ENCODE peak calls at places on chromosomes 1 and 21, in seven cellular contexts. One of them, this sample, is unnamed.

GRCh38 chr1:54767526-54767925 is 3.2 kb upstream of the PARS2 start:
- DNase-seq in effector CD4-positive, alpha-beta T cell: no peak
- DNase-seq in ELF-1: no peak
- DNase-seq in activated T-cell treated with anti-CD3 and anti-CD28 coated beads, Interleukin-2, amount 50 U/mL, for 72 hours: no peak
- DNase-seq in RPMI7951: no peak
- DNase-seq in choroid plexus epithelial cell: no peak
- DNase-seq in left cardiac atrium: no peak
- DNase-seq in this sample: no peak

GRCh38 chr1:161864577-161864976 is 98.5 kb downstream of the ATF6 start:
- DNase-seq in effector CD4-positive, alpha-beta T cell: no peak
- DNase-seq in ELF-1: no peak
- DNase-seq in activated T-cell treated with anti-CD3 and anti-CD28 coated beads, Interleukin-2, amount 50 U/mL, for 72 hours: no peak
- DNase-seq in RPMI7951: peak
- DNase-seq in choroid plexus epithelial cell: peak
- DNase-seq in left cardiac atrium: no peak
- DNase-seq in this sample: no peak

GRCh38 chr1:98366343-98366742 is 295.2 kb upstream of the SNX7 start:
- DNase-seq in effector CD4-positive, alpha-beta T cell: no peak
- DNase-seq in ELF-1: no peak
- DNase-seq in activated T-cell treated with anti-CD3 and anti-CD28 coated beads, Interleukin-2, amount 50 U/mL, for 72 hours: no peak
- DNase-seq in RPMI7951: no peak
- DNase-seq in choroid plexus epithelial cell: no peak
- DNase-seq in left cardiac atrium: no peak
- DNase-seq in this sample: no peak

GRCh38 chr1:33137800-33138199 is 44.0 kb downstream of the TRIM62 start:
- DNase-seq in effector CD4-positive, alpha-beta T cell: peak
- DNase-seq in ELF-1: peak
- DNase-seq in activated T-cell treated with anti-CD3 and anti-CD28 coated beads, Interleukin-2, amount 50 U/mL, for 72 hours: peak
- DNase-seq in RPMI7951: peak
- DNase-seq in choroid plexus epithelial cell: peak
- DNase-seq in left cardiac atrium: peak
- DNase-seq in this sample: no peak

GRCh38 chr1:42684139-42684538 is 1.9 kb downstream of the YBX1 start:
- DNase-seq in effector CD4-positive, alpha-beta T cell: no peak
- DNase-seq in ELF-1: peak
- DNase-seq in activated T-cell treated with anti-CD3 and anti-CD28 coated beads, Interleukin-2, amount 50 U/mL, for 72 hours: peak
- DNase-seq in RPMI7951: peak
- DNase-seq in choroid plexus epithelial cell: peak
- DNase-seq in left cardiac atrium: no peak
- DNase-seq in this sample: no peak

GRCh38 chr1:40898434-40898900 is 36.3 kb upstream of the CITED4 start:
- DNase-seq in effector CD4-positive, alpha-beta T cell: no peak
- DNase-seq in ELF-1: no peak
- DNase-seq in activated T-cell treated with anti-CD3 and anti-CD28 coated beads, Interleukin-2, amount 50 U/mL, for 72 hours: peak
- DNase-seq in RPMI7951: peak
- DNase-seq in choroid plexus epithelial cell: peak
- DNase-seq in left cardiac atrium: peak
- DNase-seq in this sample: no peak

GRCh38 chr1:225987491-225988316 is 11.4 kb downstream of the SDE2 start:
- DNase-seq in effector CD4-positive, alpha-beta T cell: no peak
- DNase-seq in ELF-1: no peak
- DNase-seq in activated T-cell treated with anti-CD3 and anti-CD28 coated beads, Interleukin-2, amount 50 U/mL, for 72 hours: no peak
- DNase-seq in RPMI7951: peak
- DNase-seq in choroid plexus epithelial cell: peak
- DNase-seq in left cardiac atrium: no peak
- DNase-seq in this sample: no peak

GRCh38 chr1:110927484-110928075 is 36.1 kb downstream of the LRIF1 start:
- DNase-seq in effector CD4-positive, alpha-beta T cell: no peak
- DNase-seq in ELF-1: peak
- DNase-seq in activated T-cell treated with anti-CD3 and anti-CD28 coated beads, Interleukin-2, amount 50 U/mL, for 72 hours: no peak
- DNase-seq in RPMI7951: peak
- DNase-seq in choroid plexus epithelial cell: no peak
- DNase-seq in left cardiac atrium: no peak
- DNase-seq in this sample: no peak

GRCh38 chr1:54558434-54559030 is 10.5 kb downstream of the ACOT11 start:
- DNase-seq in effector CD4-positive, alpha-beta T cell: no peak
- DNase-seq in ELF-1: no peak
- DNase-seq in activated T-cell treated with anti-CD3 and anti-CD28 coated beads, Interleukin-2, amount 50 U/mL, for 72 hours: no peak
- DNase-seq in RPMI7951: no peak
- DNase-seq in choroid plexus epithelial cell: no peak
- DNase-seq in left cardiac atrium: no peak
- DNase-seq in this sample: no peak

GRCh38 chr1:26828352-26829093 is 2.0 kb downstream of the ZDHHC18 start:
- DNase-seq in effector CD4-positive, alpha-beta T cell: no peak
- DNase-seq in ELF-1: no peak
- DNase-seq in activated T-cell treated with anti-CD3 and anti-CD28 coated beads, Interleukin-2, amount 50 U/mL, for 72 hours: no peak
- DNase-seq in RPMI7951: no peak
- DNase-seq in choroid plexus epithelial cell: no peak
- DNase-seq in left cardiac atrium: no peak
- DNase-seq in this sample: peak

GRCh38 chr21:41171210-41171609 is 3.2 kb downstream of the BACE2 start:
- DNase-seq in effector CD4-positive, alpha-beta T cell: no peak
- DNase-seq in ELF-1: no peak
- DNase-seq in activated T-cell treated with anti-CD3 and anti-CD28 coated beads, Interleukin-2, amount 50 U/mL, for 72 hours: no peak
- DNase-seq in RPMI7951: peak
- DNase-seq in choroid plexus epithelial cell: no peak
- DNase-seq in left cardiac atrium: peak
- DNase-seq in this sample: no peak

GRCh38 chr1:61247051-61247854 is 164.9 kb downstream of the NFIA start:
- DNase-seq in effector CD4-positive, alpha-beta T cell: no peak
- DNase-seq in ELF-1: peak
- DNase-seq in activated T-cell treated with anti-CD3 and anti-CD28 coated beads, Interleukin-2, amount 50 U/mL, for 72 hours: no peak
- DNase-seq in RPMI7951: no peak
- DNase-seq in choroid plexus epithelial cell: no peak
- DNase-seq in left cardiac atrium: no peak
- DNase-seq in this sample: no peak

GRCh38 chr1:110872745-110873435 is at the start of gene CD53:
- DNase-seq in effector CD4-positive, alpha-beta T cell: peak
- DNase-seq in ELF-1: no peak
- DNase-seq in activated T-cell treated with anti-CD3 and anti-CD28 coated beads, Interleukin-2, amount 50 U/mL, for 72 hours: peak
- DNase-seq in RPMI7951: no peak
- DNase-seq in choroid plexus epithelial cell: no peak
- DNase-seq in left cardiac atrium: no peak
- DNase-seq in this sample: peak

GRCh38 chr1:9529190-9529589 is 10.1 kb upstream of the SLC25A33 start:
- DNase-seq in effector CD4-positive, alpha-beta T cell: no peak
- DNase-seq in ELF-1: peak
- DNase-seq in activated T-cell treated with anti-CD3 and anti-CD28 coated beads, Interleukin-2, amount 50 U/mL, for 72 hours: no peak
- DNase-seq in RPMI7951: peak
- DNase-seq in choroid plexus epithelial cell: peak
- DNase-seq in left cardiac atrium: no peak
- DNase-seq in this sample: no peak

GRCh38 chr21:44421901-44422840 is 33.1 kb upstream of the LRRC3 start:
- DNase-seq in effector CD4-positive, alpha-beta T cell: no peak
- DNase-seq in ELF-1: no peak
- DNase-seq in activated T-cell treated with anti-CD3 and anti-CD28 coated beads, Interleukin-2, amount 50 U/mL, for 72 hours: no peak
- DNase-seq in RPMI7951: no peak
- DNase-seq in choroid plexus epithelial cell: no peak
- DNase-seq in left cardiac atrium: no peak
- DNase-seq in this sample: no peak

GRCh38 chr1:206741142-206741701 is 29.4 kb upstream of the IL19 start:
- DNase-seq in effector CD4-positive, alpha-beta T cell: no peak
- DNase-seq in ELF-1: no peak
- DNase-seq in activated T-cell treated with anti-CD3 and anti-CD28 coated beads, Interleukin-2, amount 50 U/mL, for 72 hours: no peak
- DNase-seq in RPMI7951: no peak
- DNase-seq in choroid plexus epithelial cell: no peak
- DNase-seq in left cardiac atrium: no peak
- DNase-seq in this sample: no peak

GRCh38 chr21:43598416-43599120 is 60.7 kb downstream of the HSF2BP start:
- DNase-seq in effector CD4-positive, alpha-beta T cell: no peak
- DNase-seq in ELF-1: peak
- DNase-seq in activated T-cell treated with anti-CD3 and anti-CD28 coated beads, Interleukin-2, amount 50 U/mL, for 72 hours: no peak
- DNase-seq in RPMI7951: peak
- DNase-seq in choroid plexus epithelial cell: peak
- DNase-seq in left cardiac atrium: no peak
- DNase-seq in this sample: no peak

GRCh38 chr1:12015001-12015491 is 4.3 kb upstream of the MIIP start:
- DNase-seq in effector CD4-positive, alpha-beta T cell: no peak
- DNase-seq in ELF-1: no peak
- DNase-seq in activated T-cell treated with anti-CD3 and anti-CD28 coated beads, Interleukin-2, amount 50 U/mL, for 72 hours: no peak
- DNase-seq in RPMI7951: peak
- DNase-seq in choroid plexus epithelial cell: no peak
- DNase-seq in left cardiac atrium: no peak
- DNase-seq in this sample: no peak

GRCh38 chr1:57957576-57957975 is 533.7 kb upstream of the DAB1 start:
- DNase-seq in effector CD4-positive, alpha-beta T cell: no peak
- DNase-seq in ELF-1: no peak
- DNase-seq in activated T-cell treated with anti-CD3 and anti-CD28 coated beads, Interleukin-2, amount 50 U/mL, for 72 hours: no peak
- DNase-seq in RPMI7951: no peak
- DNase-seq in choroid plexus epithelial cell: no peak
- DNase-seq in left cardiac atrium: no peak
- DNase-seq in this sample: no peak

GRCh38 chr1:23167353-23168078 is 1.1 kb downstream of the LUZP1 start:
- DNase-seq in effector CD4-positive, alpha-beta T cell: peak
- DNase-seq in ELF-1: peak
- DNase-seq in activated T-cell treated with anti-CD3 and anti-CD28 coated beads, Interleukin-2, amount 50 U/mL, for 72 hours: peak
- DNase-seq in RPMI7951: peak
- DNase-seq in choroid plexus epithelial cell: peak
- DNase-seq in left cardiac atrium: peak
- DNase-seq in this sample: peak

GRCh38 chr1:172203135-172203823 is 217.2 kb upstream of the C1orf105 start:
- DNase-seq in effector CD4-positive, alpha-beta T cell: no peak
- DNase-seq in ELF-1: no peak
- DNase-seq in activated T-cell treated with anti-CD3 and anti-CD28 coated beads, Interleukin-2, amount 50 U/mL, for 72 hours: no peak
- DNase-seq in RPMI7951: peak
- DNase-seq in choroid plexus epithelial cell: peak
- DNase-seq in left cardiac atrium: no peak
- DNase-seq in this sample: no peak

GRCh38 chr1:211529011-211529410 is 37.0 kb upstream of the RD3 start:
- DNase-seq in effector CD4-positive, alpha-beta T cell: no peak
- DNase-seq in ELF-1: no peak
- DNase-seq in activated T-cell treated with anti-CD3 and anti-CD28 coated beads, Interleukin-2, amount 50 U/mL, for 72 hours: no peak
- DNase-seq in RPMI7951: no peak
- DNase-seq in choroid plexus epithelial cell: no peak
- DNase-seq in left cardiac atrium: no peak
- DNase-seq in this sample: no peak

GRCh38 chr1:205377355-205377754 is 20.6 kb upstream of the KLHDC8A start:
- DNase-seq in effector CD4-positive, alpha-beta T cell: no peak
- DNase-seq in ELF-1: no peak
- DNase-seq in activated T-cell treated with anti-CD3 and anti-CD28 coated beads, Interleukin-2, amount 50 U/mL, for 72 hours: no peak
- DNase-seq in RPMI7951: no peak
- DNase-seq in choroid plexus epithelial cell: no peak
- DNase-seq in left cardiac atrium: no peak
- DNase-seq in this sample: no peak

GRCh38 chr1:66931548-66932124 is 6.8 kb downstream of the MIER1 start:
- DNase-seq in effector CD4-positive, alpha-beta T cell: no peak
- DNase-seq in ELF-1: no peak
- DNase-seq in activated T-cell treated with anti-CD3 and anti-CD28 coated beads, Interleukin-2, amount 50 U/mL, for 72 hours: no peak
- DNase-seq in RPMI7951: no peak
- DNase-seq in choroid plexus epithelial cell: no peak
- DNase-seq in left cardiac atrium: no peak
- DNase-seq in this sample: no peak

GRCh38 chr1:109112056-109112651 is 1.8 kb upstream of the ELAPOR1 start:
- DNase-seq in effector CD4-positive, alpha-beta T cell: no peak
- DNase-seq in ELF-1: no peak
- DNase-seq in activated T-cell treated with anti-CD3 and anti-CD28 coated beads, Interleukin-2, amount 50 U/mL, for 72 hours: no peak
- DNase-seq in RPMI7951: peak
- DNase-seq in choroid plexus epithelial cell: peak
- DNase-seq in left cardiac atrium: no peak
- DNase-seq in this sample: no peak

GRCh38 chr1:94072840-94073516 is 48.0 kb downstream of the ABCA4 start:
- DNase-seq in effector CD4-positive, alpha-beta T cell: no peak
- DNase-seq in ELF-1: no peak
- DNase-seq in activated T-cell treated with anti-CD3 and anti-CD28 coated beads, Interleukin-2, amount 50 U/mL, for 72 hours: no peak
- DNase-seq in RPMI7951: no peak
- DNase-seq in choroid plexus epithelial cell: no peak
- DNase-seq in left cardiac atrium: no peak
- DNase-seq in this sample: no peak

GRCh38 chr21:45041351-45041805 is 33.0 kb upstream of the ADARB1 start:
- DNase-seq in effector CD4-positive, alpha-beta T cell: no peak
- DNase-seq in ELF-1: no peak
- DNase-seq in activated T-cell treated with anti-CD3 and anti-CD28 coated beads, Interleukin-2, amount 50 U/mL, for 72 hours: no peak
- DNase-seq in RPMI7951: peak
- DNase-seq in choroid plexus epithelial cell: peak
- DNase-seq in left cardiac atrium: peak
- DNase-seq in this sample: no peak

This sample was measured in CD8-positive, alpha-beta memory T cell.